ENCODE peak calls at places on chromosomes 12 and 14, in five cellular contexts. One of them, this sample, is unnamed.

GRCh38 chr14:61761557-61761956 is 663 bp upstream of the SNAPC1 start:
- DNase-seq in CD8-positive, alpha-beta T cell: no peak
- DNase-seq in tibial artery: no peak
- DNase-seq in astrocyte: no peak
- DNase-seq in thoracic aorta: no peak
- DNase-seq in this sample: no peak

GRCh38 chr12:14289596-14289995 is 75.9 kb upstream of the ATF7IP start:
- DNase-seq in CD8-positive, alpha-beta T cell: no peak
- DNase-seq in tibial artery: no peak
- DNase-seq in astrocyte: no peak
- DNase-seq in thoracic aorta: no peak
- DNase-seq in this sample: no peak

GRCh38 chr14:97705976-97706375 is 908.8 kb downstream of the VRK1 start:
- DNase-seq in CD8-positive, alpha-beta T cell: no peak
- DNase-seq in tibial artery: no peak
- DNase-seq in astrocyte: no peak
- DNase-seq in thoracic aorta: no peak
- DNase-seq in this sample: no peak

GRCh38 chr12:120940799-120941198 is 36.6 kb upstream of the SPPL3 start:
- DNase-seq in CD8-positive, alpha-beta T cell: no peak
- DNase-seq in tibial artery: no peak
- DNase-seq in astrocyte: peak; percentile 16
- DNase-seq in thoracic aorta: no peak
- DNase-seq in this sample: no peak

GRCh38 chr14:90091393-90091792 is 29.6 kb downstream of the KCNK13 start:
- DNase-seq in CD8-positive, alpha-beta T cell: no peak
- DNase-seq in tibial artery: no peak
- DNase-seq in astrocyte: peak; percentile 89
- DNase-seq in thoracic aorta: no peak
- DNase-seq in this sample: no peak

GRCh38 chr12:6888360-6888759 is 15.3 kb upstream of the SPSB2 start:
- DNase-seq in CD8-positive, alpha-beta T cell: no peak
- DNase-seq in tibial artery: no peak
- DNase-seq in astrocyte: no peak
- DNase-seq in thoracic aorta: no peak
- DNase-seq in this sample: no peak

GRCh38 chr14:72416892-72417291 is 477.0 kb downstream of the DPF3 start:
- DNase-seq in CD8-positive, alpha-beta T cell: no peak
- DNase-seq in tibial artery: no peak
- DNase-seq in astrocyte: no peak
- DNase-seq in thoracic aorta: no peak
- DNase-seq in this sample: no peak

GRCh38 chr14:32078794-32079663 is 1.9 kb downstream of the ARHGAP5 start:
- DNase-seq in CD8-positive, alpha-beta T cell: no peak
- DNase-seq in tibial artery: no peak
- DNase-seq in astrocyte: peak; percentile 60
- DNase-seq in thoracic aorta: no peak
- DNase-seq in this sample: no peak

GRCh38 chr14:43411841-43412240 is 1095.2 kb downstream of the FSCB start:
- DNase-seq in CD8-positive, alpha-beta T cell: no peak
- DNase-seq in tibial artery: no peak
- DNase-seq in astrocyte: no peak
- DNase-seq in thoracic aorta: no peak
- DNase-seq in this sample: no peak

GRCh38 chr12:9753042-9753820 is 7.5 kb downstream of the CD69 start:
- DNase-seq in CD8-positive, alpha-beta T cell: no peak
- DNase-seq in tibial artery: no peak
- DNase-seq in astrocyte: no peak
- DNase-seq in thoracic aorta: no peak
- DNase-seq in this sample: no peak

GRCh38 chr12:12715459-12716150 is 1.6 kb upstream of the CDKN1B start:
- DNase-seq in CD8-positive, alpha-beta T cell: no peak
- DNase-seq in tibial artery: no peak
- DNase-seq in astrocyte: peak; percentile 18
- DNase-seq in thoracic aorta: no peak
- DNase-seq in this sample: no peak

GRCh38 chr12:121575952-121576615 is 4.7 kb downstream of the KDM2B start:
- DNase-seq in CD8-positive, alpha-beta T cell: no peak
- DNase-seq in tibial artery: no peak
- DNase-seq in astrocyte: no peak
- DNase-seq in thoracic aorta: no peak
- DNase-seq in this sample: no peak

GRCh38 chr14:39272918-39273317 is 39.2 kb downstream of the MIA2 start:
- DNase-seq in CD8-positive, alpha-beta T cell: no peak
- DNase-seq in tibial artery: no peak
- DNase-seq in astrocyte: no peak
- DNase-seq in thoracic aorta: no peak
- DNase-seq in this sample: no peak

GRCh38 chr12:132427999-132428871 is 61.7 kb upstream of the FBRSL1 start:
- DNase-seq in CD8-positive, alpha-beta T cell: no peak
- DNase-seq in tibial artery: no peak
- DNase-seq in astrocyte: no peak
- DNase-seq in thoracic aorta: no peak
- DNase-seq in this sample: no peak

GRCh38 chr12:132429932-132430643 is 59.9 kb upstream of the FBRSL1 start:
- DNase-seq in CD8-positive, alpha-beta T cell: peak; percentile 38
- DNase-seq in tibial artery: no peak
- DNase-seq in astrocyte: no peak
- DNase-seq in thoracic aorta: no peak
- DNase-seq in this sample: no peak

GRCh38 chr12:132430838-132431826 is 58.8 kb upstream of the FBRSL1 start:
- DNase-seq in CD8-positive, alpha-beta T cell: no peak
- DNase-seq in tibial artery: no peak
- DNase-seq in astrocyte: no peak
- DNase-seq in thoracic aorta: no peak
- DNase-seq in this sample: no peak

GRCh38 chr12:132428872-132429121 is 61.2 kb upstream of the FBRSL1 start:
- DNase-seq in CD8-positive, alpha-beta T cell: no peak
- DNase-seq in tibial artery: no peak
- DNase-seq in astrocyte: no peak
- DNase-seq in thoracic aorta: no peak
- DNase-seq in this sample: no peak

DNA sequence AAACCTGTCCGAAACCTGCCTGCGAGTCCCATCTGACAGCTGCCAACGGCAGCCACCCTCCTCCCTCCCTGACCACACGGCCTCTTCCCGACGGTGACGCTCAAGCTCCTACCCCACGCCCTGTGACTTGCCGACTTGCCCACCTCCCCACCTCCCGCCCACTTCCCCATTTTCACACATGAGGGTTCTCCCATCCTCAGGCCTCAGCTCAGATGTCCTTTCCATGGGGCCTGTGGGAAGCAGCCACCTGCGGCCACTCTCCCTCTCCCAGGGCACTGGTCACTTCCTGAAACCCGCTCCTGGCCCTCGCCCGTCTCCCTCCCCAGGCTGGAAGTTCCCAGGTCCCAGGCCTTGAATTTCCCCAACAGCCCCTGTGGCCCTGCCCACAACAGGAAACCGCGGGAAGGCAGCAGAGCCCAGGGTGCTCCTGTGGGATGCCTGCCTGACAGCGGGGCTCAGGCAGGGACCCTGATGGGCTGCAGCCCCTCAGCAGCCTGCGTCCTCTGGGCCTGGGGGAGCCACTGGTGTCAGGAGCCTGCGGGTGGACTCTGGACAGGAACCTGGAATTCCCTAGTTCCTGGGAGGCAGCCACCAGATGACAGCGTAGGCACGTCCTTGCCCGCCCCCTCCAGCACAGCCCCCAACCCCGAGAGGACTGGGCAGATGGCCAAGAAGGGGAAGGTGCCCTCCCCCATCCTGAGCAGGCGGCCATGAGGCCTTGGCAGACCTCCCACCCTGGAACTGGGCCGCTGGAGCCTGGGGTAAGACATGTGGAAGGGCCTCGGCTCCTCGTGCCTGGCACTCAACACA is 60.6 kb upstream of the FBRSL1 start:
- DNase-seq in CD8-positive, alpha-beta T cell: no peak
- DNase-seq in tibial artery: no peak
- DNase-seq in astrocyte: no peak
- DNase-seq in thoracic aorta: no peak
- DNase-seq in this sample: peak; percentile 78
- TF ChIP-seq CTCF in CD8-positive, alpha-beta T cell: no peak
- TF ChIP-seq CTCF in tibial artery: no peak
- TF ChIP-seq CTCF in astrocyte: no peak
- TF ChIP-seq CTCF in thoracic aorta: no peak
- TF ChIP-seq CTCF in this sample: no peak

DNA sequence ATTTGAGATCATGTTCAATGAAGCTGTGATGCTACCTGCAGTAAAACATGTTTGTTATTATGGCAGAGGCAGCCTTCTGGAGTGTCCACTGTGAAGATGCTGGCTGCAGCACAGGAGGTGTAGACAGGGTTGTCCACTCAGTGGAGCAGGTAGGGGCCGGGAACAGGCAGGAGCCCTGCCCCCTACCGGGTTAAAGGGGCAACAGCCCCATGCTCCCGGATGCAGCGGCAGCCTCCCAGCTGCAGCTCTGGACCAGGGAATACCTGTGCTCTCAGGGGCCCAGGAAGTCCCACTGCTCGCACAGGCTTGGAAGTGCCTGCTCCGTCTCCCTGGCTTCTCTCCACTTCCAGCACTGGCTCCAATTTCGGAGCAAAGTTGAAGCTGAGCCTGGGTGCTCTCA is 401.6 kb downstream of the FOXG1 start:
- DNase-seq in CD8-positive, alpha-beta T cell: no peak
- DNase-seq in tibial artery: no peak
- DNase-seq in astrocyte: no peak
- DNase-seq in thoracic aorta: no peak
- DNase-seq in this sample: no peak
- TF ChIP-seq CTCF in CD8-positive, alpha-beta T cell: no peak
- TF ChIP-seq CTCF in tibial artery: no peak
- TF ChIP-seq CTCF in astrocyte: no peak
- TF ChIP-seq CTCF in thoracic aorta: no peak
- TF ChIP-seq CTCF in this sample: no peak

GRCh38 chr14:103105580-103106168 is 11.1 kb downstream of the EXOC3L4 start:
- DNase-seq in CD8-positive, alpha-beta T cell: no peak
- DNase-seq in tibial artery: no peak
- DNase-seq in astrocyte: no peak
- DNase-seq in thoracic aorta: no peak
- DNase-seq in this sample: no peak
- TF ChIP-seq CTCF in CD8-positive, alpha-beta T cell: no peak
- TF ChIP-seq CTCF in tibial artery: no peak
- TF ChIP-seq CTCF in astrocyte: no peak
- TF ChIP-seq CTCF in thoracic aorta: no peak
- TF ChIP-seq CTCF in this sample: no peak

GRCh38 chr14:65790185-65790815 is 377.8 kb downstream of the FUT8 start:
- DNase-seq in CD8-positive, alpha-beta T cell: no peak
- DNase-seq in tibial artery: no peak
- DNase-seq in astrocyte: no peak
- DNase-seq in thoracic aorta: no peak
- DNase-seq in this sample: no peak
- TF ChIP-seq CTCF in CD8-positive, alpha-beta T cell: no peak
- TF ChIP-seq CTCF in tibial artery: no peak
- TF ChIP-seq CTCF in astrocyte: no peak
- TF ChIP-seq CTCF in thoracic aorta: no peak
- TF ChIP-seq CTCF in this sample: no peak

GRCh38 chr12:76391461-76391860 is 43.2 kb upstream of the BBS10 start:
- DNase-seq in CD8-positive, alpha-beta T cell: no peak
- DNase-seq in tibial artery: no peak
- DNase-seq in astrocyte: no peak
- DNase-seq in thoracic aorta: no peak
- DNase-seq in this sample: no peak

GRCh38 chr12:76383988-76384387 is 35.8 kb upstream of the BBS10 start:
- DNase-seq in CD8-positive, alpha-beta T cell: no peak
- DNase-seq in tibial artery: no peak
- DNase-seq in astrocyte: no peak
- DNase-seq in thoracic aorta: no peak
- DNase-seq in this sample: no peak

GRCh38 chr12:76384560-76384959 is 36.3 kb upstream of the BBS10 start:
- DNase-seq in CD8-positive, alpha-beta T cell: no peak
- DNase-seq in tibial artery: no peak
- DNase-seq in astrocyte: no peak
- DNase-seq in thoracic aorta: no peak
- DNase-seq in this sample: no peak

GRCh38 chr12:76387614-76388013 is 39.4 kb upstream of the BBS10 start:
- DNase-seq in CD8-positive, alpha-beta T cell: no peak
- DNase-seq in tibial artery: no peak
- DNase-seq in astrocyte: no peak
- DNase-seq in thoracic aorta: no peak
- DNase-seq in this sample: no peak
- TF ChIP-seq CTCF in CD8-positive, alpha-beta T cell: no peak
- TF ChIP-seq CTCF in tibial artery: no peak
- TF ChIP-seq CTCF in astrocyte: no peak
- TF ChIP-seq CTCF in thoracic aorta: no peak
- TF ChIP-seq CTCF in this sample: no peak

GRCh38 chr14:95493503-95493902 is 22.9 kb downstream of the SYNE3 start:
- DNase-seq in CD8-positive, alpha-beta T cell: no peak
- DNase-seq in tibial artery: no peak
- DNase-seq in astrocyte: no peak
- DNase-seq in thoracic aorta: no peak
- DNase-seq in this sample: peak; percentile 1
- TF ChIP-seq CTCF in CD8-positive, alpha-beta T cell: no peak
- TF ChIP-seq CTCF in tibial artery: no peak
- TF ChIP-seq CTCF in astrocyte: no peak
- TF ChIP-seq CTCF in thoracic aorta: no peak
- TF ChIP-seq CTCF in this sample: no peak

GRCh38 chr14:74207943-74208342 is 31.3 kb upstream of the VSX2 start:
- DNase-seq in CD8-positive, alpha-beta T cell: no peak
- DNase-seq in tibial artery: no peak
- DNase-seq in astrocyte: no peak
- DNase-seq in thoracic aorta: no peak
- DNase-seq in this sample: no peak
- TF ChIP-seq CTCF in CD8-positive, alpha-beta T cell: no peak
- TF ChIP-seq CTCF in tibial artery: no peak
- TF ChIP-seq CTCF in astrocyte: no peak
- TF ChIP-seq CTCF in thoracic aorta: no peak
- TF ChIP-seq CTCF in this sample: no peak

GRCh38 chr12:80195737-80196136 is 96.4 kb downstream of the OTOGL start:
- DNase-seq in CD8-positive, alpha-beta T cell: no peak
- DNase-seq in tibial artery: no peak
- DNase-seq in astrocyte: no peak
- DNase-seq in thoracic aorta: no peak
- DNase-seq in this sample: no peak

GRCh38 chr12:80201908-80202307 is 102.6 kb downstream of the OTOGL start:
- DNase-seq in CD8-positive, alpha-beta T cell: no peak
- DNase-seq in tibial artery: no peak
- DNase-seq in astrocyte: no peak
- DNase-seq in thoracic aorta: no peak
- DNase-seq in this sample: no peak

GRCh38 chr12:80195143-80195726 is 95.9 kb downstream of the OTOGL start:
- DNase-seq in CD8-positive, alpha-beta T cell: no peak
- DNase-seq in tibial artery: no peak
- DNase-seq in astrocyte: peak; percentile 54
- DNase-seq in thoracic aorta: no peak
- DNase-seq in this sample: no peak

GRCh38 chr12:80196419-80196818 is 97.1 kb downstream of the OTOGL start:
- DNase-seq in CD8-positive, alpha-beta T cell: no peak
- DNase-seq in tibial artery: no peak
- DNase-seq in astrocyte: no peak
- DNase-seq in thoracic aorta: no peak
- DNase-seq in this sample: no peak

DNA sequence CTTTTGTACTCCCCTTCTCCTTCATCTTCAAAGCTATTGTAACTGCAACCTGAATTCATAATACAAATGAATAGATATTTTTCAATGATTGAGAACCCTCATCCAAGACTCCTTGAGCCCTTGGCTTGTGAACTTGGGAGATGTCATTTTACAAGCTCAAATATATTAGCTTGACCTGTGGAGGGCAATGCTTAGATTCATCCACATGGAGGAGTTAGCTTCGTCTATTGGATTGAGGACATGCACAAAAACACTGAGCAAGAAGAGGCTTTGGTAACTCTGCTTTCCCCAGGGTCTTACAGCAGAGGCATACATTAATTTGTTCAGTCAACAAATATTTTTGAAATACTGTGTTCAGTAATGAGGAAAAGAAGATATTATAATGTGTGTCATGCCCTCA is 101.1 kb downstream of the OTOGL start:
- DNase-seq in CD8-positive, alpha-beta T cell: no peak
- DNase-seq in tibial artery: no peak
- DNase-seq in astrocyte: no peak
- DNase-seq in thoracic aorta: no peak
- DNase-seq in this sample: no peak
- TF ChIP-seq CTCF in CD8-positive, alpha-beta T cell: no peak
- TF ChIP-seq CTCF in tibial artery: no peak
- TF ChIP-seq CTCF in astrocyte: no peak
- TF ChIP-seq CTCF in thoracic aorta: no peak
- TF ChIP-seq CTCF in this sample: no peak